ENCODE peak calls at places on chromosome 17, in ten cellular contexts. One of them, this sample, is unnamed.

GRCh38 chr17:60231691-60232090 is 81.9 kb downstream of the CA4 start:
- DNase-seq in CD8-positive, alpha-beta memory T cell: no peak
- DNase-seq in NCI-H748 treated with DMSO at 0.1 percent for 48 hours: no peak
- DNase-seq in retina: peak; percentile 10
- DNase-seq in WTC11: no peak
- DNase-seq in putamen: peak; percentile 63
- DNase-seq in kidney tubule cell: peak; percentile 10
- DNase-seq in AG04450: no peak
- DNase-seq in substantia nigra: no peak
- DNase-seq in M059J: peak; percentile 28
- DNase-seq in this sample: no peak

GRCh38 chr17:57256708-57257112 is 387 bp downstream of the MSI2 start:
- DNase-seq in retina: peak; percentile 31
- DNase-seq in AG04450: no peak
- DNase-seq in NCI-H748 treated with DMSO at 0.1 percent for 48 hours: no peak
- DNase-seq in substantia nigra: no peak
- DNase-seq in M059J: peak; percentile 29
- DNase-seq in putamen: no peak
- DNase-seq in kidney tubule cell: peak; percentile 35
- DNase-seq in WTC11: no peak
- DNase-seq in CD8-positive, alpha-beta memory T cell: peak; percentile 48
- DNase-seq in this sample: peak; percentile 53

GRCh38 chr17:977163-977562 is 2.4 kb downstream of the NXN start:
- DNase-seq in WTC11: no peak
- DNase-seq in kidney tubule cell: no peak
- DNase-seq in CD8-positive, alpha-beta memory T cell: no peak
- DNase-seq in M059J: no peak
- DNase-seq in AG04450: no peak
- DNase-seq in retina: no peak
- DNase-seq in putamen: no peak
- DNase-seq in NCI-H748 treated with DMSO at 0.1 percent for 48 hours: no peak
- DNase-seq in substantia nigra: no peak
- DNase-seq in this sample: no peak

GRCh38 chr17:11628374-11628773 is 30.1 kb downstream of the DNAH9 start:
- DNase-seq in retina: no peak
- DNase-seq in putamen: no peak
- DNase-seq in WTC11: peak; percentile 67
- DNase-seq in CD8-positive, alpha-beta memory T cell: no peak
- DNase-seq in AG04450: no peak
- DNase-seq in substantia nigra: no peak
- DNase-seq in NCI-H748 treated with DMSO at 0.1 percent for 48 hours: no peak
- DNase-seq in M059J: no peak
- DNase-seq in kidney tubule cell: no peak
- DNase-seq in this sample: no peak

GRCh38 chr17:9151091-9151490 is 129.8 kb downstream of the NTN1 start:
- DNase-seq in WTC11: no peak
- DNase-seq in M059J: no peak
- DNase-seq in putamen: no peak
- DNase-seq in retina: no peak
- DNase-seq in AG04450: no peak
- DNase-seq in kidney tubule cell: no peak
- DNase-seq in NCI-H748 treated with DMSO at 0.1 percent for 48 hours: peak; percentile 95
- DNase-seq in substantia nigra: no peak
- DNase-seq in CD8-positive, alpha-beta memory T cell: no peak
- DNase-seq in this sample: no peak

GRCh38 chr17:73142763-73143395 is 21.9 kb upstream of the SSTR2 start:
- DNase-seq in WTC11: no peak
- DNase-seq in retina: no peak
- DNase-seq in CD8-positive, alpha-beta memory T cell: no peak
- DNase-seq in kidney tubule cell: peak; percentile 53
- DNase-seq in putamen: no peak
- DNase-seq in NCI-H748 treated with DMSO at 0.1 percent for 48 hours: no peak
- DNase-seq in substantia nigra: no peak
- DNase-seq in M059J: peak; percentile 76
- DNase-seq in AG04450: no peak
- DNase-seq in this sample: no peak

GRCh38 chr17:77441130-77441920 is 300.6 kb downstream of the SEC14L1 start:
- DNase-seq in kidney tubule cell: peak; percentile 18
- DNase-seq in CD8-positive, alpha-beta memory T cell: peak; percentile 93
- DNase-seq in NCI-H748 treated with DMSO at 0.1 percent for 48 hours: no peak
- DNase-seq in WTC11: no peak
- DNase-seq in AG04450: no peak
- DNase-seq in putamen: no peak
- DNase-seq in M059J: no peak
- DNase-seq in retina: no peak
- DNase-seq in substantia nigra: no peak
- DNase-seq in this sample: peak; percentile 74

GRCh38 chr17:48555616-48556533 is 11.0 kb upstream of the HOXB2 start:
- DNase-seq in CD8-positive, alpha-beta memory T cell: no peak
- DNase-seq in NCI-H748 treated with DMSO at 0.1 percent for 48 hours: peak; percentile 52
- DNase-seq in substantia nigra: no peak
- DNase-seq in putamen: no peak
- DNase-seq in WTC11: no peak
- DNase-seq in M059J: peak; percentile 78
- DNase-seq in kidney tubule cell: peak; percentile 50
- DNase-seq in retina: no peak
- DNase-seq in AG04450: no peak
- DNase-seq in this sample: no peak

GRCh38 chr17:34254651-34255380 is at the start of gene CCL2:
- DNase-seq in CD8-positive, alpha-beta memory T cell: no peak
- DNase-seq in M059J: peak; percentile 90
- DNase-seq in putamen: no peak
- DNase-seq in kidney tubule cell: peak; percentile 93
- DNase-seq in AG04450: peak; percentile 65
- DNase-seq in retina: peak; percentile 79
- DNase-seq in substantia nigra: no peak
- DNase-seq in WTC11: peak; percentile 63
- DNase-seq in NCI-H748 treated with DMSO at 0.1 percent for 48 hours: no peak
- DNase-seq in this sample: no peak

GRCh38 chr17:2814499-2815341 is 18.5 kb downstream of the RAP1GAP2 start:
- DNase-seq in M059J: peak; percentile 56
- DNase-seq in retina: no peak
- DNase-seq in NCI-H748 treated with DMSO at 0.1 percent for 48 hours: no peak
- DNase-seq in AG04450: no peak
- DNase-seq in WTC11: no peak
- DNase-seq in putamen: no peak
- DNase-seq in kidney tubule cell: no peak
- DNase-seq in substantia nigra: no peak
- DNase-seq in CD8-positive, alpha-beta memory T cell: peak; percentile 99
- DNase-seq in this sample: peak; percentile 91

GRCh38 chr17:22277595-22277994 is 585.3 kb downstream of the KCNJ18 start:
- DNase-seq in kidney tubule cell: no peak
- DNase-seq in M059J: no peak
- DNase-seq in substantia nigra: no peak
- DNase-seq in retina: no peak
- DNase-seq in CD8-positive, alpha-beta memory T cell: no peak
- DNase-seq in NCI-H748 treated with DMSO at 0.1 percent for 48 hours: no peak
- DNase-seq in AG04450: no peak
- DNase-seq in WTC11: no peak
- DNase-seq in putamen: no peak
- DNase-seq in this sample: no peak

GRCh38 chr17:4934173-4934979 is 2.3 kb downstream of the GP1BA start:
- DNase-seq in WTC11: peak; percentile 50
- DNase-seq in M059J: peak; percentile 82
- DNase-seq in putamen: no peak
- DNase-seq in AG04450: no peak
- DNase-seq in CD8-positive, alpha-beta memory T cell: no peak
- DNase-seq in NCI-H748 treated with DMSO at 0.1 percent for 48 hours: no peak
- DNase-seq in retina: no peak
- DNase-seq in substantia nigra: no peak
- DNase-seq in kidney tubule cell: peak; percentile 89
- DNase-seq in this sample: no peak

GRCh38 chr17:80658821-80659220 is 114.2 kb downstream of the RPTOR start:
- DNase-seq in CD8-positive, alpha-beta memory T cell: no peak
- DNase-seq in AG04450: no peak
- DNase-seq in putamen: no peak
- DNase-seq in WTC11: no peak
- DNase-seq in kidney tubule cell: no peak
- DNase-seq in NCI-H748 treated with DMSO at 0.1 percent for 48 hours: no peak
- DNase-seq in retina: no peak
- DNase-seq in M059J: no peak
- DNase-seq in substantia nigra: no peak
- DNase-seq in this sample: no peak

GRCh38 chr17:50266384-50267073 is 7.7 kb upstream of the TMEM92 start:
- DNase-seq in NCI-H748 treated with DMSO at 0.1 percent for 48 hours: no peak
- DNase-seq in retina: no peak
- DNase-seq in substantia nigra: no peak
- DNase-seq in M059J: peak; percentile 85
- DNase-seq in AG04450: peak; percentile 74
- DNase-seq in WTC11: no peak
- DNase-seq in putamen: no peak
- DNase-seq in CD8-positive, alpha-beta memory T cell: no peak
- DNase-seq in kidney tubule cell: peak; percentile 47
- DNase-seq in this sample: no peak

GRCh38 chr17:879546-879945 is 97.4 kb downstream of the MRM3 start:
- DNase-seq in WTC11: peak; percentile 94
- DNase-seq in CD8-positive, alpha-beta memory T cell: peak; percentile 63
- DNase-seq in AG04450: no peak
- DNase-seq in kidney tubule cell: peak; percentile 95
- DNase-seq in putamen: no peak
- DNase-seq in NCI-H748 treated with DMSO at 0.1 percent for 48 hours: no peak
- DNase-seq in M059J: peak; percentile 92
- DNase-seq in substantia nigra: no peak
- DNase-seq in retina: peak; percentile 54
- DNase-seq in this sample: peak; percentile 55

GRCh38 chr17:40471856-40472732 is 28.8 kb downstream of the IGFBP4 start:
- DNase-seq in NCI-H748 treated with DMSO at 0.1 percent for 48 hours: no peak
- DNase-seq in WTC11: no peak
- DNase-seq in kidney tubule cell: no peak
- DNase-seq in M059J: no peak
- DNase-seq in putamen: no peak
- DNase-seq in substantia nigra: no peak
- DNase-seq in AG04450: no peak
- DNase-seq in retina: no peak
- DNase-seq in CD8-positive, alpha-beta memory T cell: no peak
- DNase-seq in this sample: no peak

GRCh38 chr17:632551-632950 is 82.1 kb downstream of the VPS53 start:
- DNase-seq in putamen: no peak
- DNase-seq in kidney tubule cell: no peak
- DNase-seq in WTC11: no peak
- DNase-seq in NCI-H748 treated with DMSO at 0.1 percent for 48 hours: no peak
- DNase-seq in CD8-positive, alpha-beta memory T cell: no peak
- DNase-seq in M059J: no peak
- DNase-seq in retina: no peak
- DNase-seq in substantia nigra: no peak
- DNase-seq in AG04450: no peak
- DNase-seq in this sample: no peak

GRCh38 chr17:73879987-73880386 is 235.7 kb upstream of the SDK2 start:
- DNase-seq in retina: no peak
- DNase-seq in substantia nigra: no peak
- DNase-seq in kidney tubule cell: no peak
- DNase-seq in M059J: no peak
- DNase-seq in CD8-positive, alpha-beta memory T cell: no peak
- DNase-seq in WTC11: no peak
- DNase-seq in AG04450: no peak
- DNase-seq in putamen: no peak
- DNase-seq in NCI-H748 treated with DMSO at 0.1 percent for 48 hours: no peak
- DNase-seq in this sample: no peak

GRCh38 chr17:38881600-38882191 is 11.8 kb downstream of the LASP1 start:
- DNase-seq in substantia nigra: no peak
- DNase-seq in kidney tubule cell: peak; percentile 55
- DNase-seq in M059J: no peak
- DNase-seq in AG04450: no peak
- DNase-seq in WTC11: no peak
- DNase-seq in CD8-positive, alpha-beta memory T cell: no peak
- DNase-seq in NCI-H748 treated with DMSO at 0.1 percent for 48 hours: no peak
- DNase-seq in retina: peak; percentile 80
- DNase-seq in putamen: no peak
- DNase-seq in this sample: no peak

GRCh38 chr17:49715221-49715620 is 7.5 kb upstream of the SLC35B1 start:
- DNase-seq in CD8-positive, alpha-beta memory T cell: no peak
- DNase-seq in WTC11: no peak
- DNase-seq in NCI-H748 treated with DMSO at 0.1 percent for 48 hours: no peak
- DNase-seq in M059J: no peak
- DNase-seq in substantia nigra: no peak
- DNase-seq in kidney tubule cell: no peak
- DNase-seq in AG04450: no peak
- DNase-seq in retina: no peak
- DNase-seq in putamen: no peak
- DNase-seq in this sample: no peak

This sample was measured in CD4-positive, alpha-beta T cell.